ENCODE peak calls at places on chromosome 15, in four cellular contexts. L, S, H and D are unnamed samples.

GRCh38 chr15:55358471-55358870 is 39.4 kb downstream of the PIGB start:
- DNase-seq in H (no peak), L (no peak), S (no peak), D (no peak)

GRCh38 chr15:86327230-86327865 is 247.7 kb downstream of the AGBL1 start:
- DNase-seq in S (no peak), L (no peak), H (no peak), D (no peak)

GRCh38 chr15:57017024-57017423 is 98.6 kb downstream of the TCF12 start:
- DNase-seq in S (no peak), H (no peak), L (no peak), D (no peak)

GRCh38 chr15:68054658-68055223 is 626 bp downstream of the PIAS1 start:
- DNase-seq in H (peak; percentile 27), L (peak; percentile 66), S (peak; percentile 81), D (peak; percentile 65)

GRCh38 chr15:79824321-79824720 is 72.5 kb downstream of the MTHFS start:
- DNase-seq in S (no peak), H (no peak), L (no peak), D (no peak)

GRCh38 chr15:70100495-70101331 is 3.0 kb upstream of the TLE3 start:
- DNase-seq in H (no peak), S (peak; percentile 84), L (peak; percentile 80), D (peak; percentile 84)

GRCh38 chr15:101112336-101113113 is 139.3 kb downstream of the CHSY1 start:
- DNase-seq in S (no peak), H (no peak), L (peak; percentile 9), D (no peak)

GRCh38 chr15:89801471-89802205 is 13.0 kb downstream of the ANPEP start:
- DNase-seq in L (no peak), H (no peak), S (no peak), D (no peak)

GRCh38 chr15:27382296-27382695 is 411.3 kb downstream of the GABRG3 start:
- DNase-seq in L (no peak), S (no peak), H (no peak), D (no peak)

GRCh38 chr15:61921093-61921492 is 139.2 kb downstream of the VPS13C start:
- DNase-seq in H (no peak), S (no peak), L (no peak), D (no peak)

GRCh38 chr15:71660501-71660900 is 149.9 kb upstream of the NR2E3 start:
- DNase-seq in L (no peak), S (no peak), H (no peak), D (no peak)

GRCh38 chr15:28901987-28902745 is 16.4 kb downstream of the APBA2 start:
- DNase-seq in H (no peak), S (no peak), L (no peak), D (no peak)

GRCh38 chr15:64112904-64113303 is 17.1 kb downstream of the SNX1 start:
- DNase-seq in S (no peak), L (no peak), H (no peak), D (no peak)

GRCh38 chr15:99135194-99135593 is 30.3 kb downstream of the SYNM start:
- DNase-seq in H (no peak), L (no peak), S (no peak), D (peak; percentile 43)

GRCh38 chr15:62287066-62287857 is 122.2 kb upstream of the C2CD4B start:
- DNase-seq in H (no peak), S (no peak), L (no peak), D (no peak)

GRCh38 chr15:85625856-85626255 is 168.9 kb downstream of the KLHL25 start:
- DNase-seq in S (no peak), H (no peak), L (no peak), D (no peak)

GRCh38 chr15:79478108-79478507 is 46.0 kb downstream of the MINAR1 start:
- DNase-seq in L (no peak), H (no peak), S (no peak), D (no peak)

DNA sequence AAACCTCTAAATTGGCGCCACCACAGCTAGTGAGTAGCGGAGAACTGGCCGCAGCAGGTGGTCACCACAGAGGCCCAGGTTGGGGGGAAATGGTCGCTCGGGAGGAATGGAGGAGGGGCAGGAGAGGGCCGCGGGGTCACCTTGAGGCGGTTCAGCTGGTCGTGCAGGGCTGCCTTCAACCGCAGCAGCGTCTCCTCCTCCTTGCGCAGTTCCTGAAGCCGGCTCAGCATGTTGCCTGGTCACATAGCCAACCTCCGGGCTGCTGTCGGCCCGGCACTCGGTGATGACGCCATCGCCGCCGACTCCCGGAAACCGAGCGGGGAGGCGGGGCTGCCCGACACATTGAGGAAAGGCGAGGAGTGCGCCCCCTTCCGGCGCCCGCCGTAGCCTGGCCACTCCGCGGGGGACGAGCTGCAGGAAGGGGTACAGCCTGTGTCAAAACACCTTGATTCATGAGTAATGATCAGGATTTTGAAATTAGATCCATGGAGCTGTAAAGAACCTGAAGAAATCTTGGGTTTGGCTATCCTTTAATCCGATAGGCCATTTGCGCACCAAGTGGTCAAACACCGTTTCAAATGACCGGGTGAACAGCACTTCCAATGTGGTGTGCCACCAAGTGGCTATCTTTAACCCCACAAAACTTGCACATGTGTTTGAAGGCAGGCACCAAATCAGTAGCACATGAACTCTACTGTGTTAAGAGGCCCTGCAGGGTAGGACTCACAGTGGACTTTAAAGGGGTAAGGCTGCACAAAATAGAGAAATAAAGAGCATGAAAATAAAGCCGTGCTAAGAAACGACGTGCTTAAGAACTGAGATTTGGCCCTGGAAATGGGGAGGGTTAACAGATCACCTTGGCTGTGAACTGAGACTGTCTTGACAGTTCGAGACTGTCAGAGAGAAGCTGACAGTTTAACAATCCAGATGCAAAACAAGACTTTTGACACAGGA is at the start of gene SNAPC5:
- DNase-seq in L (peak; percentile 96), H (peak; percentile 96), S (peak; percentile 98), D (peak; percentile 96)
- H3K36me3 ChIP-seq in L (no peaks in the 10 kb centered on the region), H (peaks cover 32% of the 10 kb centered on the region), S (no peaks in the 10 kb centered on the region), D (no peaks in the 10 kb centered on the region)

GRCh38 chr15:44317423-44317822 is 28.9 kb downstream of the GOLM2 start:
- DNase-seq in H (no peak), L (no peak), S (no peak), D (no peak)
- TF ChIP-seq POLR2A in H (no peak), L (no peak), S (no peak), D (no peak)

DNA sequence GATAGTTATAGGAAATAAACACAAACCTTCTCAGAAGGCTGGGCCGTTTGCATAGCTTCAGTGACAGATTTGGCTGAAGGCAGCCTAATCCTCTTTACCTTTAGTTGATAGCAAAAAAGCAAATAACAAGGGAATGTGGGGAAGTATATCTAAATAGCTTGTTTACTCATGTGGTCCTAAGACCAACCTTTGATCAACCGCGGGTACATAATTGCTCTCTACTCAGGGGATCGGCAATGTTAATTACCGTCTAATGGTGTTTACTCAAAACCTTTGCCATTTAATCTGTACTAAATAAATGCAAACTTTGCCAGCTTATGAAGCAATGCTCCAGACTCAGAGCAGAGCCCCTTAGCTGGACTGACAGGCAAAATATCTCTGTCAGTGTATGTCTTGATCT is 51.6 kb downstream of the EIF3J start:
- DNase-seq in L (no peak), H (no peak), S (no peak), D (no peak)
- H3K36me3 ChIP-seq in L (no peaks in the 10 kb centered on the region), H (peaks cover 24% of the 10 kb centered on the region), S (no peaks in the 10 kb centered on the region), D (no peaks in the 10 kb centered on the region)

GRCh38 chr15:74045636-74046274 is 36.6 kb downstream of the GOLGA6A start:
- DNase-seq in L (no peak), S (no peak), H (no peak), D (no peak)
- TF ChIP-seq POLR2A in L (no peak), S (no peak), H (no peak), D (no peak)

GRCh38 chr15:59160880-59161593 is 45.6 kb upstream of the LDHAL6B start:
- DNase-seq in H (no peak), L (no peak), S (no peak), D (no peak)

GRCh38 chr15:59157840-59158700 is 48.6 kb upstream of the LDHAL6B start:
- DNase-seq in L (no peak), H (no peak), S (no peak), D (no peak)

GRCh38 chr15:59157398-59157797 is 49.2 kb upstream of the LDHAL6B start:
- DNase-seq in S (no peak), L (no peak), H (no peak), D (no peak)

GRCh38 chr15:59158701-59159034 is 48.0 kb upstream of the LDHAL6B start:
- DNase-seq in H (no peak), S (no peak), L (no peak), D (no peak)

GRCh38 chr15:59159210-59159609 is 47.4 kb upstream of the LDHAL6B start:
- DNase-seq in L (no peak), H (no peak), S (no peak), D (no peak)
- H3K36me3 ChIP-seq in L (no peaks in the 10 kb centered on the region), H (peaks cover 10% of the 10 kb centered on the region), S (no peaks in the 10 kb centered on the region), D (peaks cover 5% of the 10 kb centered on the region)

DNA sequence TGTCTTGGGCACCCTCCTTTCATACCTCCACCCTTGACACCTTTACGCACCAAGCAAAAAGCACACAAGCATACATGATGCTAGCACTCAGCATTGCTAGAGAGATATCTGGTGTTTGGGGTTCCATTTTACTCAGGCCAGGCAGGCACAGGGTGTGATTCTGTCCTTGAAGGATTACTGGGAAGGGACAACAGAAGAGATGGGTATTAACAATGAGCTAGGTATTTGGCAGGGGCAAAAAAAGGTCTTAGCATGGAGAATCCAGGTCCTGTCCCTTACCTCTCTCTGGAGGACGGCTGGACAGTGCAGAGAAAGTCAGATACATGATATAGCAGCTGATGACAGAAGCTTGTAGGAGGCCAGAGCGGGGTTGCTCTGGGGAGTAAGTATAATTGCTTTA is 3.5 kb downstream of the SERINC4 start:
- DNase-seq in S (no peak), L (no peak), H (no peak), D (no peak)
- TF ChIP-seq POLR2A in S (no peak), L (no peak), H (no peak), D (no peak)

GRCh38 chr15:41474436-41474835 is 19.2 kb upstream of the ITPKA start:
- DNase-seq in L (no peak), S (no peak), H (no peak), D (no peak)
- H3K36me3 ChIP-seq in L (no peaks in the 10 kb centered on the region), S (peaks cover 3% of the 10 kb centered on the region), H (peaks cover 13% of the 10 kb centered on the region), D (no peaks in the 10 kb centered on the region)